ENCODE peak calls at places on chromosomes 12 and 14, in eight cellular contexts. C is HT1080; E is uterus; F is anterior cingulate cortex; T is NCI-H1092 treated with DMSO at 0.1 percent for 48 hours; J is stimulated activated naive B cell treated with anti-CD40 and anti-IgM and Interleukin-4, amounts not matched to agents 10 μg/mL and 1 μg/mL and 100 μg/mL, for 72 hours; Q is breast epithelium; B is psoas muscle. I is an unnamed sample.

GRCh38 chr12:3084742-3085141 is 7.6 kb downstream of the TSPAN9 start:
- DNase-seq in C (no peak), E (no peak), F (no peak), T (no peak), J (no peak), Q (no peak), B (no peak), I (no peak)

GRCh38 chr14:56808314-56809201 is 1.7 kb downstream of the OTX2 start:
- DNase-seq in C (no peak), E (no peak), F (no peak), T (no peak), J (no peak), Q (no peak), B (no peak), I (no peak)

GRCh38 chr14:77158175-77158908 is 16.8 kb upstream of the ZDHHC22 start:
- DNase-seq in C (peak; percentile 64), E (no peak), F (peak; percentile 34), T (peak; percentile 84), J (no peak), Q (no peak), B (peak; percentile 76), I (no peak)

GRCh38 chr14:79405511-79405910 is 805.8 kb downstream of the DIO2 start:
- DNase-seq in C (no peak), E (no peak), F (no peak), T (no peak), J (no peak), Q (no peak), B (no peak), I (no peak)

GRCh38 chr14:99512571-99513182 is 31.5 kb downstream of the CCNK start:
- DNase-seq in C (no peak), E (no peak), F (no peak), T (no peak), J (no peak), Q (no peak), B (peak; percentile 15), I (no peak)

GRCh38 chr12:12524128-12524527 is 38.5 kb downstream of the DUSP16 start:
- DNase-seq in C (no peak), E (no peak), F (no peak), T (no peak), J (no peak), Q (no peak), B (no peak), I (no peak)

GRCh38 chr12:121769831-121770301 is 23.6 kb downstream of the RHOF start:
- DNase-seq in C (no peak), E (no peak), F (no peak), T (no peak), J (no peak), Q (no peak), B (no peak), I (no peak)

GRCh38 chr12:1872448-1872847 is 46.0 kb downstream of the CACNA2D4 start:
- DNase-seq in C (no peak), E (no peak), F (no peak), T (no peak), J (no peak), Q (peak; percentile 4), B (no peak), I (no peak)

GRCh38 chr12:52515319-52515646 is 4.9 kb downstream of the KRT5 start:
- DNase-seq in C (no peak), E (no peak), F (no peak), T (no peak), J (no peak), Q (no peak), B (no peak), I (no peak)

GRCh38 chr12:95805864-95806669 is 15.5 kb upstream of the NTN4 start:
- DNase-seq in C (peak; percentile 96), E (no peak), F (no peak), T (no peak), J (no peak), Q (no peak), B (no peak), I (no peak)

GRCh38 chr12:3537916-3538690 is 47.1 kb downstream of the PRMT8 start:
- DNase-seq in C (no peak), E (no peak), F (no peak), T (peak; percentile 75), J (no peak), Q (no peak), B (no peak), I (no peak)